ENCODE peak calls at places on chromosomes 6 and 20, in five cellular contexts. One of them, this sample, is unnamed. For H3K36me3, the result is how much of the 10 kb centered on the place peaks cover.

GRCh38 chr6:35663447-35664235 is 25.1 kb downstream of the FKBP5 start:
- DNase-seq in transverse colon: no peak
- DNase-seq in ovary: no peak
- DNase-seq in breast epithelium: no peak
- DNase-seq in brain microvascular endothelial cell: peak
- DNase-seq in this sample: no peak

GRCh38 chr6:157013649-157014365 is 236.6 kb downstream of the ARID1B start:
- DNase-seq in breast epithelium: no peak
- DNase-seq in ovary: no peak
- DNase-seq in transverse colon: no peak
- DNase-seq in brain microvascular endothelial cell: no peak
- DNase-seq in this sample: no peak

GRCh38 chr6:146265051-146265450 is 236.2 kb downstream of the GRM1 start:
- DNase-seq in ovary: no peak
- DNase-seq in brain microvascular endothelial cell: no peak
- DNase-seq in transverse colon: no peak
- DNase-seq in breast epithelium: no peak
- DNase-seq in this sample: no peak

GRCh38 chr6:53792016-53792415 is 2.8 kb upstream of the LRRC1 start:
- DNase-seq in transverse colon: no peak
- DNase-seq in breast epithelium: no peak
- DNase-seq in ovary: no peak
- DNase-seq in brain microvascular endothelial cell: peak
- DNase-seq in this sample: no peak

GRCh38 chr6:166814386-166814785 is 142.0 kb downstream of the RNASET2 start:
- DNase-seq in transverse colon: no peak
- DNase-seq in brain microvascular endothelial cell: no peak
- DNase-seq in breast epithelium: no peak
- DNase-seq in ovary: no peak
- DNase-seq in this sample: no peak

GRCh38 chr6:164359036-164359435 is 944.5 kb downstream of the QKI start:
- DNase-seq in brain microvascular endothelial cell: no peak
- DNase-seq in transverse colon: no peak
- DNase-seq in breast epithelium: no peak
- DNase-seq in ovary: no peak
- DNase-seq in this sample: no peak

GRCh38 chr20:20594171-20594530 is 118.3 kb downstream of the RALGAPA2 start:
- DNase-seq in breast epithelium: no peak
- DNase-seq in ovary: no peak
- DNase-seq in brain microvascular endothelial cell: no peak
- DNase-seq in transverse colon: no peak
- DNase-seq in this sample: no peak

GRCh38 chr6:12472601-12473038 is 182.5 kb downstream of the EDN1 start:
- DNase-seq in transverse colon: no peak
- DNase-seq in ovary: peak
- DNase-seq in brain microvascular endothelial cell: peak
- DNase-seq in breast epithelium: peak
- DNase-seq in this sample: peak

GRCh38 chr20:18835850-18836249 is 22.3 kb downstream of the SCP2D1 start:
- DNase-seq in breast epithelium: no peak
- DNase-seq in ovary: no peak
- DNase-seq in transverse colon: no peak
- DNase-seq in brain microvascular endothelial cell: no peak
- DNase-seq in this sample: no peak

GRCh38 chr6:4670295-4670694 is 105.9 kb upstream of the CDYL start:
- DNase-seq in ovary: no peak
- DNase-seq in transverse colon: no peak
- DNase-seq in breast epithelium: no peak
- DNase-seq in brain microvascular endothelial cell: no peak
- DNase-seq in this sample: no peak

GRCh38 chr20:3204124-3204794 is at the start of gene DDRGK1:
- DNase-seq in transverse colon: peak
- DNase-seq in brain microvascular endothelial cell: peak
- DNase-seq in ovary: peak
- DNase-seq in breast epithelium: peak
- DNase-seq in this sample: peak

GRCh38 chr20:33506576-33506975 is 16.7 kb downstream of the CBFA2T2 start:
- DNase-seq in ovary: no peak
- DNase-seq in brain microvascular endothelial cell: no peak
- DNase-seq in transverse colon: no peak
- DNase-seq in breast epithelium: no peak
- DNase-seq in this sample: no peak

GRCh38 chr20:47317127-47317895 is 39.2 kb downstream of the ZMYND8 start:
- DNase-seq in ovary: peak
- DNase-seq in transverse colon: peak
- DNase-seq in breast epithelium: peak
- DNase-seq in brain microvascular endothelial cell: peak
- DNase-seq in this sample: peak

GRCh38 chr6:170100046-170100445 is 190.8 kb downstream of the DLL1 start:
- DNase-seq in transverse colon: no peak
- DNase-seq in brain microvascular endothelial cell: no peak
- DNase-seq in ovary: peak
- DNase-seq in breast epithelium: peak
- DNase-seq in this sample: no peak

GRCh38 chr6:147515327-147515726 is 6.8 kb downstream of the SAMD5 start:
- DNase-seq in breast epithelium: no peak
- DNase-seq in ovary: no peak
- DNase-seq in brain microvascular endothelial cell: no peak
- DNase-seq in transverse colon: no peak
- DNase-seq in this sample: no peak

GRCh38 chr6:148761532-148761951 is 14.7 kb downstream of the UST start:
- DNase-seq in transverse colon: peak
- DNase-seq in brain microvascular endothelial cell: peak
- DNase-seq in ovary: no peak
- DNase-seq in breast epithelium: no peak
- DNase-seq in this sample: no peak

GRCh38 chr6:44439270-44440045 is 52.0 kb downstream of the CDC5L start:
- DNase-seq in transverse colon: no peak
- DNase-seq in brain microvascular endothelial cell: peak
- DNase-seq in ovary: no peak
- DNase-seq in breast epithelium: no peak
- DNase-seq in this sample: no peak

GRCh38 chr6:130862370-130862769 is 35.2 kb downstream of the SMLR1 start:
- DNase-seq in brain microvascular endothelial cell: no peak
- DNase-seq in ovary: no peak
- DNase-seq in transverse colon: no peak
- DNase-seq in breast epithelium: no peak
- DNase-seq in this sample: no peak

GRCh38 chr6:16596890-16597331 is 164.3 kb downstream of the ATXN1 start:
- DNase-seq in breast epithelium: no peak
- DNase-seq in brain microvascular endothelial cell: no peak
- DNase-seq in transverse colon: no peak
- DNase-seq in ovary: no peak
- DNase-seq in this sample: no peak

GRCh38 chr6:149963212-149963461 is 606 bp upstream of the ULBP1 start:
- DNase-seq in ovary: no peak
- DNase-seq in breast epithelium: no peak
- DNase-seq in brain microvascular endothelial cell: peak
- DNase-seq in transverse colon: no peak
- DNase-seq in this sample: peak

GRCh38 chr6:61809004-61809595 is 476.9 kb downstream of the KHDRBS2 start:
- DNase-seq in ovary: no peak
- DNase-seq in breast epithelium: no peak
- DNase-seq in brain microvascular endothelial cell: peak
- DNase-seq in transverse colon: no peak
- DNase-seq in this sample: no peak

GRCh38 chr6:35905841-35906498 is 14.9 kb downstream of the SRPK1 start:
- DNase-seq in brain microvascular endothelial cell: no peak
- DNase-seq in transverse colon: no peak
- DNase-seq in ovary: no peak
- DNase-seq in breast epithelium: no peak
- DNase-seq in this sample: no peak

GRCh38 chr20:4513720-4514119 is 208.0 kb upstream of the PRND start:
- DNase-seq in transverse colon: no peak
- DNase-seq in breast epithelium: no peak
- DNase-seq in brain microvascular endothelial cell: peak
- DNase-seq in ovary: no peak
- DNase-seq in this sample: no peak

GRCh38 chr6:142842423-142843261 is 102.3 kb downstream of the HIVEP2 start:
- DNase-seq in brain microvascular endothelial cell: peak
- DNase-seq in breast epithelium: no peak
- DNase-seq in ovary: no peak
- DNase-seq in transverse colon: no peak
- DNase-seq in this sample: no peak

GRCh38 chr6:15913001-15913400 is 215.9 kb upstream of the MYLIP start:
- DNase-seq in transverse colon: no peak
- DNase-seq in brain microvascular endothelial cell: no peak
- DNase-seq in breast epithelium: no peak
- DNase-seq in ovary: no peak
- DNase-seq in this sample: no peak

GRCh38 chr20:62668441-62669027 is 26.2 kb downstream of the SLCO4A1 start:
- DNase-seq in ovary: peak
- DNase-seq in breast epithelium: peak
- DNase-seq in brain microvascular endothelial cell: peak
- DNase-seq in transverse colon: peak
- DNase-seq in this sample: peak

GRCh38 chr6:48151142-48151541 is 40.1 kb upstream of the PTCHD4 start:
- DNase-seq in transverse colon: no peak
- DNase-seq in breast epithelium: no peak
- DNase-seq in ovary: no peak
- DNase-seq in brain microvascular endothelial cell: no peak
- DNase-seq in this sample: no peak

GRCh38 chr6:99993146-99993532 is 884 bp downstream of the MCHR2 start:
- DNase-seq in ovary: no peak
- DNase-seq in transverse colon: no peak
- DNase-seq in brain microvascular endothelial cell: no peak
- DNase-seq in breast epithelium: no peak
- DNase-seq in this sample: no peak
- H3K4me3 ChIP-seq in ovary: no peak
- H3K4me3 ChIP-seq in transverse colon: no peak
- H3K4me3 ChIP-seq in brain microvascular endothelial cell: peak
- H3K4me3 ChIP-seq in breast epithelium: peak
- H3K4me3 ChIP-seq in this sample: no peak

GRCh38 chr20:17797579-17797978 is 97.8 kb downstream of the BANF2 start:
- DNase-seq in brain microvascular endothelial cell: no peak
- DNase-seq in breast epithelium: no peak
- DNase-seq in ovary: no peak
- DNase-seq in transverse colon: no peak
- DNase-seq in this sample: no peak
- H3K36me3 ChIP-seq in brain microvascular endothelial cell: under half
- H3K36me3 ChIP-seq in breast epithelium: under half
- H3K36me3 ChIP-seq in ovary: under half
- H3K36me3 ChIP-seq in transverse colon: under half
- H3K36me3 ChIP-seq in this sample: under half

DNA sequence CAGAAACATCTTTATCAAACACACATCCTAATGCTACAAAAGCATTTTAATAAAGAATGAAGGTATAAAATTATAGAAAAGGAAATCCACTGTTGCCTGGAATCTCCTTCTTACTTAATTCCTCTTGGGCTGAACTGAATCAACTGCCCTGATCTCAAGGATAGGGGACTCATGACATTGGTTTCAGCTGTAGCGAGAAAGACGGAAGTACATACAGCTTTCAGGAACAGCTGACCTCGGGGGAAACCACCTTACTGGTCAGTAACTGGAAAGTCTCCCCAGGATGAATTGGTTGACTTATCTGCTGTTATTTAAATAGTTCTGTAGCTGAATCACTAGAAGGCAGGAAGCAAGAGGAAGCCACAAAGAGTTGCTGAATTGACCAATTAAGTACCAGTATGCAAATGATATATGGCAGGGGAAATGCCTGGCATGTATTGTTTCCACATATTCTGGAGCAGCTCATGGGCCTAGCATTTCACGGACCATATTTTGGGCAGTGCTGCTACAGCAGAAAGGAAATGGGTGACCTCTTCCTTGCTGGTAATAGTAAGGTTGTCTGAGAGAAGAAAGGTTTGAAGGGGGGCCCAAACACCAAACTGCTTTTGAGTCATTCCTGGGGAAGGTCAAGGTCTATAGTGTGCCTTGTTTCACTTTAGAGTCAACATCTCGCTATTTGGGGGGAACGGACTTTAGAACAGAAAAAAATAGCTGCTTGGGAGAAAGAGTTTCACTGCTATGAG is 43.7 kb upstream of the MAP7 start:
- DNase-seq in brain microvascular endothelial cell: peak
- DNase-seq in breast epithelium: no peak
- DNase-seq in transverse colon: peak
- DNase-seq in ovary: no peak
- DNase-seq in this sample: peak
- H3K4me3 ChIP-seq in brain microvascular endothelial cell: no peak
- H3K4me3 ChIP-seq in breast epithelium: no peak
- H3K4me3 ChIP-seq in transverse colon: no peak
- H3K4me3 ChIP-seq in ovary: no peak
- H3K4me3 ChIP-seq in this sample: no peak

GRCh38 chr20:46049815-46050214 is 20.8 kb downstream of the SLC12A5 start:
- DNase-seq in brain microvascular endothelial cell: no peak
- DNase-seq in breast epithelium: no peak
- DNase-seq in transverse colon: no peak
- DNase-seq in ovary: no peak
- DNase-seq in this sample: no peak

GRCh38 chr20:46050885-46051284 is 21.9 kb downstream of the SLC12A5 start:
- DNase-seq in ovary: no peak
- DNase-seq in transverse colon: no peak
- DNase-seq in breast epithelium: no peak
- DNase-seq in brain microvascular endothelial cell: no peak
- DNase-seq in this sample: no peak

GRCh38 chr20:46050444-46050843 is 21.4 kb downstream of the SLC12A5 start:
- DNase-seq in brain microvascular endothelial cell: no peak
- DNase-seq in ovary: no peak
- DNase-seq in transverse colon: no peak
- DNase-seq in breast epithelium: no peak
- DNase-seq in this sample: no peak

GRCh38 chr20:46047821-46048220 is 18.8 kb downstream of the SLC12A5 start:
- DNase-seq in ovary: no peak
- DNase-seq in breast epithelium: no peak
- DNase-seq in brain microvascular endothelial cell: no peak
- DNase-seq in transverse colon: no peak
- DNase-seq in this sample: no peak

DNA sequence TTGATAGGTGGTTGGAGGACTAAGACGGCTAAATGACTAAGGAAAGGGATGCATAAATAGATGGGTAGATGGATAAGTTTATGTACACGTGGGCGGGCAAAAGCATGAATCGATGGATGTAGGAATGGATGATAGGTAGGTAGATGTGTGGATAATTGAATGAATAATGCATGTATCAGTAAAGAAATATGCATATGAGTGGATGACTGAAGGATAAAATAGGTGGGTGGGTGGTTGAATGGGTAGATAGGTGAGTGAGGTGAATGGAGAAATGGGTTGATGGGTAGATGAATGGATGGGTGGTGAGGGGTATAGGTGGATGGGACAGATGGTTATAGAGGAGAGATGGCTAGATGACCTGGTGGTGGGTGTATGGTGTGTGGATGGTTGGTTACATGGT is 20.2 kb downstream of the SLC12A5 start:
- DNase-seq in breast epithelium: no peak
- DNase-seq in transverse colon: no peak
- DNase-seq in ovary: no peak
- DNase-seq in brain microvascular endothelial cell: no peak
- DNase-seq in this sample: no peak
- H3K36me3 ChIP-seq in breast epithelium: under half
- H3K36me3 ChIP-seq in transverse colon: under half
- H3K36me3 ChIP-seq in ovary: under half
- H3K36me3 ChIP-seq in brain microvascular endothelial cell: under half
- H3K36me3 ChIP-seq in this sample: under half

This sample was measured in adrenal gland.